ENCODE peak calls at places on chromosomes 12 and 14, in eight cellular contexts. W, F, Q, B, H, L, U and X are unnamed samples.

GRCh38 chr12:115227137-115227615 is 543.2 kb upstream of the TBX3 start:
- DNase-seq in Q (peak), F (peak), W (no peak), U (no peak), B (no peak), L (no peak), H (no peak), X (no peak)

GRCh38 chr12:103268831-103269514 is 226.8 kb downstream of the C12orf42 start:
- DNase-seq in Q (no peak), U (no peak), W (no peak), L (no peak), H (no peak), B (no peak), F (peak), X (no peak)

GRCh38 chr14:95518045-95518751 is 1.7 kb upstream of the SYNE3 start:
- DNase-seq in H (no peak), U (no peak), W (peak), L (no peak), Q (no peak), B (no peak), F (peak), X (peak)

GRCh38 chr12:49187184-49187583 is 1.7 kb downstream of the TUBA1A start:
- DNase-seq in Q (peak), F (peak), H (no peak), U (peak), L (no peak), W (no peak), B (no peak), X (peak)

GRCh38 chr14:35384386-35385041 is 20.0 kb downstream of the NFKBIA start:
- DNase-seq in B (no peak), U (peak), F (peak), H (peak), W (no peak), L (no peak), Q (peak), X (no peak)

GRCh38 chr12:80776706-80777105 is 60.0 kb downstream of the MYF5 start:
- DNase-seq in U (no peak), W (no peak), B (no peak), H (no peak), Q (no peak), F (no peak), L (no peak), X (no peak)

GRCh38 chr12:11876301-11876700 is 194.4 kb upstream of the BCL2L14 start:
- DNase-seq in L (no peak), B (no peak), H (no peak), W (no peak), Q (no peak), U (no peak), F (no peak), X (no peak)

GRCh38 chr12:127145929-127146789 is 1120.8 kb upstream of the TMEM132C start:
- DNase-seq in B (peak), W (no peak), Q (peak), H (peak), F (peak), L (no peak), U (peak), X (peak)

GRCh38 chr14:29892327-29892726 is 35.3 kb downstream of the PRKD1 start:
- DNase-seq in H (no peak), F (peak), B (no peak), Q (no peak), U (no peak), L (no peak), W (no peak), X (no peak)

GRCh38 chr14:62954165-62954564 is 91.1 kb downstream of the KCNH5 start:
- DNase-seq in H (no peak), W (no peak), U (no peak), Q (no peak), F (no peak), L (no peak), B (no peak), X (no peak)

GRCh38 chr12:119693006-119693405 is 25.1 kb downstream of the PRKAB1 start:
- DNase-seq in B (no peak), L (no peak), Q (peak), U (peak), F (peak), W (no peak), H (no peak), X (no peak)

GRCh38 chr12:6945613-6946012 is 1.8 kb downstream of the C12orf57 start:
- DNase-seq in F (no peak), W (no peak), H (no peak), B (no peak), Q (no peak), U (no peak), L (no peak), X (no peak)

GRCh38 chr14:80664576-80664975 is 277.0 kb downstream of the CEP128 start:
- DNase-seq in B (no peak), U (no peak), F (peak), H (no peak), L (no peak), W (no peak), Q (no peak), X (no peak)

GRCh38 chr12:67618303-67618702 is 30.2 kb upstream of the DYRK2 start:
- DNase-seq in L (no peak), W (no peak), Q (no peak), H (no peak), F (no peak), U (no peak), B (no peak), X (no peak)

DNA sequence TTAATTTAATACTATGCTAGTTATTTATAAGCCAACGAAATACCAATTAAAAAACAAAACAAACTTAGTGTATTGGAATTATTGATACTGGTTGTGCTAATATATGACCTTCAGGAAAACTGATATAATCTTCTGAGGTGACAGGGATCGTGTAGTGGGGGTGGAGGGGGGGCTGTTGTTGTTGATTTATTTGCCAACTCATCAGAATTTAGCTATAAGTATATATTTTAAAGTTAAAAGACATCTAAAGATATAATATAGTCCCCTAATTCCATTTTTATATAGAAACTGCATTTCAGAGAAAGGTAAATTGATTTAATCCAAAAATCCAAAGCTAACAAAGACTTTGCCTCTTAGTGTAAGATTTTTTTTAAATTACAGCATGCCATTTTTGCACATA is 210.5 kb downstream of the LRRK2 start:
- DNase-seq in W (no peak), B (no peak), Q (no peak), H (no peak), U (no peak), L (no peak), F (no peak), X (no peak)
- TF ChIP-seq CTCF in W (no peak), B (no peak), Q (no peak), H (no peak), U (no peak), L (no peak), F (no peak), X (no peak)

DNA sequence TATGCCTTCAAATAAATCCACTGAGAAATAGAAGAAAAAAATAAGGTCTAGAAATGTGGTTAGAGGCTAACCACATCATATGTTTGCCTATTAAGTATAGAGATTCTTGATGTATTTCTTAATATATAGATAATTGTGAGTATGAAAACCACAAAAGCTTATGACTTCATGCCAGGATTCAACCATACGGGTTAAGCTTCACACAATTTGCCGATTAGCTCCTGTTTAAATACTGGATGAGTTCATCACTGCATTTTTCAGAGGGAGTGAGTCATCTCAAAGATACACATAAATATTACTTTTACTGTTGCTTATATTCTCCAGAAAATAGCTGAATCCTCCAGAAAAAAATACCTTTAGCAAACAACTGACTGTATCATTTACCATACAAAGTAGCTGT is 79.6 kb downstream of the RPL10L start:
- DNase-seq in L (no peak), Q (no peak), W (no peak), U (no peak), F (peak), B (no peak), H (no peak), X (no peak)
- TF ChIP-seq CTCF in L (no peak), Q (no peak), W (no peak), U (no peak), F (no peak), B (no peak), H (no peak), X (no peak)

DNA sequence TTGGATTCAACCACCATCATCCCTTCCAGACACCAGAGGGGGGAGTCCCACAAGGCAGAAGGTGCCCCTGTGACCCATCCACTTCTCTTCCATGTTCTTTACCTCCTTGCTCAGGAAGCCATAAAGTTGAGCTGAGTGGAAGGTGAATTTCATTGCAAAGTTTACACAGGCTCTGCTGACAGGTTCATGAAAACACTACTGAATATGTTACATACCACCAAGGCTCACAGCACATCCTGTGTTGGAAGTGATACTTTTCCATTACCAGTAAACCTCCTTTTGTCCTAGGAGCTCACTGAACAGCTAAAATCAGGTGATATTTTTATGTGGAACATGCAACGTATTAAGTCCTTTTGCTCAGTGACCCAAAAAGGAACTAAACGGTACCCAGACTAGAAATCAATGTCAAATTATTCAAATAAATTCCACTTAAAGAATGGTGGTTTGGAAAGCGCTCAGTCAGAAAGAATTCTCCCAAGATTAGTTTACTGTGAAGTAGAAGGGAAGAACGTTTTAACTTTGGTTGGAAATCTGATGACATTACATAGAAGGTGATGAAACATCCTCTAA is 196.2 kb upstream of the NUDT4 start:
- DNase-seq in H (no peak), Q (no peak), W (peak), U (no peak), B (no peak), L (no peak), F (peak), X (no peak)
- TF ChIP-seq CTCF in H (no peak), Q (no peak), W (no peak), U (no peak), B (no peak), L (no peak), F (no peak), X (no peak)

GRCh38 chr12:3380200-3381020 is 110.6 kb upstream of the PRMT8 start:
- DNase-seq in Q (no peak), U (no peak), H (no peak), W (peak), F (no peak), B (no peak), L (no peak), X (no peak)

GRCh38 chr12:3377056-3377455 is 113.9 kb upstream of the PRMT8 start:
- DNase-seq in Q (no peak), U (no peak), L (no peak), F (no peak), B (no peak), H (no peak), W (no peak), X (no peak)

GRCh38 chr12:3379079-3379478 is 111.9 kb upstream of the PRMT8 start:
- DNase-seq in F (no peak), W (no peak), H (no peak), L (no peak), U (no peak), Q (no peak), B (no peak), X (no peak)

GRCh38 chr12:3378655-3379054 is 112.3 kb upstream of the PRMT8 start:
- DNase-seq in L (no peak), B (no peak), H (no peak), F (no peak), W (no peak), U (no peak), Q (no peak), X (no peak)

DNA sequence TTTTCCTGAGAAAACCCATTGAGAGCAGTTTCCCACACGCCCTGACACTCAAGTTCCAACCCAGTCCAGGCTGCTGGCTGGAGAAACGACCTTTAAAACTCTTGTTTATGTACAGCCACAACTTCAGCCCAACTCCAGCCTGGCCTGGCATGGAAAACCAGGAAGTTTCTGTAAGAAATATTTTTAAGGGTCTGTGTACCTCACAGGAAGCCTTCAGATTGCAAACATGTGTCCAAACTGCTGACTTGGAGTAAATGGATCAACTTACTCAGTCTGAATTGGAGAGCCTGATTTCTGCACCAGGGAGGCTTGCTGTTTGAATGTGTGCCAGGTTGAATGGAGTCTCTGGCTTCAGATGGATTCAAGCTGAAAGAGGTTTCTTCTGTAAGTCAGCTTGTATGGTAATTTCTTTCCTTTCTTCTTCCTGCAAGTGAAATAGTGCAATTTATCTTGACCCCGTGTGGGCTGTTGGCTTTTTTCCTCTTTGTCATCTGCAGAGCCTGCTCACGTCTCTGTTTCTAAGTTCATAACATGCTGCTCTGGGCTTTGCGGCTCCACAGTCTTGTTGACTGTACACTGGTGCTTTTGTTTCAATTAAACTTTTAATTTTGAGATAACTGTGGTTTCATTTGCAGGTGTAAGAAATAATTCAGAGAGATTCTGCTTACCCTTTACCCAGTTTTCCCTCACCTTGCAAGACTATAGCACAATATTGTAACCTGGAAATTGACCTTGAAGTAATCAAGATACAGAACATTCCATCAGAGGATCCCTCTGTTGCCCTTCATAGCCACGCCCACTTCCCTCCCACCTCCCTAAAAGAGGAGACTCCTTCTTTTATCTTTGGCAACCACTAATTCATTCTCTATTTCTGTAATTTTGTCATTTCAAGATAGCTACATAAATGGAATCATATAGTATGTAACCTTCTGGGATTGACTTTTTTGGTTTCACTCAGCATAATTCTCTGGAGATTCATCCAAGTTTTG is 109.7 kb upstream of the PRMT8 start:
- DNase-seq in B (no peak), W (no peak), L (no peak), Q (peak), U (no peak), F (no peak), H (no peak), X (no peak)
- TF ChIP-seq CTCF in B (no peak), W (no peak), L (no peak), Q (no peak), U (no peak), F (no peak), H (no peak), X (no peak)

GRCh38 chr12:13167906-13168305 is 28.6 kb upstream of the EMP1 start:
- DNase-seq in F (no peak), B (no peak), Q (no peak), L (no peak), H (no peak), W (no peak), U (no peak), X (no peak)
- TF ChIP-seq CTCF in F (no peak), B (no peak), Q (no peak), L (no peak), H (no peak), W (no peak), U (no peak), X (no peak)

DNA sequence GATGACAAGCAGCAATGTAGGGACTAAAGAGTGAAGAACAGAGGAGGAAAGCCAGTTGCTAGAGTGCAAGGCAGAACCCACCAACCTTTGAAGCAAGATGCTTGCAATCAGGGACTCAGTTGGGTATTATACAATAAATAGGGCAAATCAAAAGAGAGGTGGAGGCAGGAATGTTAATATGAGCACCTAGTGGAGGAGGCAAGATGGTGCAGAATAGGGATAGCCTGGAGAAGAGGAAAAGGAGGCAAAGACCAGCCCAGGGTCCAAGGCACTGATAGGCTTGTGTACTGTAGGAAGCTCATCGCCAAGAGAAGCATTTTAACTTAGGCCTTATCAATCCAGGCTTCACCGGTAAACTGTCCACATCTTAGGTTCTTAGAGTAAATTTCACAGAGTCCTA is 137.2 kb downstream of the ARMH4 start:
- DNase-seq in L (no peak), B (no peak), Q (no peak), F (no peak), W (no peak), U (no peak), H (no peak), X (no peak)
- TF ChIP-seq CTCF in L (no peak), B (no peak), Q (no peak), F (no peak), W (no peak), U (no peak), H (no peak), X (no peak)

GRCh38 chr14:69363055-69363454 is 35.0 kb downstream of the ERH start:
- DNase-seq in W (no peak), B (no peak), F (peak), U (no peak), Q (peak), H (peak), L (no peak), X (no peak)
- TF ChIP-seq CTCF in W (no peak), B (no peak), F (peak), U (peak), Q (peak), H (no peak), L (peak), X (no peak)

GRCh38 chr14:100118377-100119011 is 41.0 kb downstream of the DEGS2 start:
- DNase-seq in L (no peak), H (no peak), W (no peak), F (peak), Q (no peak), U (no peak), B (no peak), X (no peak)
- TF ChIP-seq CTCF in L (no peak), H (no peak), W (no peak), F (no peak), Q (no peak), U (no peak), B (no peak), X (no peak)